ENCODE peak calls at places on chromosomes 7 and 10, in four cellular contexts. R is upper lobe of right lung, Z is stomach, B is cardiac muscle cell. I is an unnamed sample. For H3K27me3, the result is how much of the 10 kb centered on the place peaks cover.

GRCh38 chr10:102208311-102209035 is 17.6 kb upstream of the ELOVL3 start:
- DNase-seq in Z (no peak), B (peak), R (no peak), I (no peak)

GRCh38 chr10:29033311-29033940 is 255.4 kb upstream of the LYZL1 start:
- DNase-seq in Z (no peak), R (no peak), B (no peak), I (no peak)

GRCh38 chr7:100957832-100958421 is 8.6 kb downstream of the MUC3A start:
- DNase-seq in Z (no peak), B (peak), R (no peak), I (no peak)

GRCh38 chr10:31090894-31091607 is 59.4 kb upstream of the ZNF438 start:
- DNase-seq in B (peak), Z (no peak), R (no peak), I (no peak)

GRCh38 chr7:33807779-33808482 is 97.4 kb upstream of the BMPER start:
- DNase-seq in R (no peak), B (peak), Z (no peak), I (no peak)

GRCh38 chr7:27186450-27187157 is 1.6 kb upstream of the HOXA11 start:
- DNase-seq in R (no peak), Z (no peak), B (no peak), I (no peak)

GRCh38 chr10:122780391-122780790 is 65.3 kb downstream of the CUZD1 start:
- DNase-seq in R (no peak), Z (no peak), B (no peak), I (no peak)

GRCh38 chr10:10794056-10794455 is 223.6 kb upstream of the CELF2 start:
- DNase-seq in R (no peak), B (no peak), Z (no peak), I (no peak)

GRCh38 chr10:107490389-107490788 is 325.9 kb upstream of the SORCS1 start:
- DNase-seq in B (no peak), R (no peak), Z (no peak), I (no peak)

GRCh38 chr7:4189151-4189570 is 492.9 kb upstream of the FOXK1 start:
- DNase-seq in R (no peak), Z (peak), B (no peak), I (no peak)

GRCh38 chr7:157586426-157586955 is 249.7 kb downstream of the DNAJB6 start:
- DNase-seq in Z (no peak), R (peak), B (no peak), I (no peak)

GRCh38 chr7:65980478-65981250 is 1.3 kb downstream of the GUSB start:
- DNase-seq in B (peak), Z (peak), R (peak), I (peak)

GRCh38 chr7:77413861-77414424 is 2.2 kb downstream of the GSAP start:
- DNase-seq in Z (no peak), B (peak), R (no peak), I (no peak)

GRCh38 chr7:117025891-117026290 is 72.6 kb downstream of the ST7 start:
- DNase-seq in Z (no peak), R (no peak), B (peak), I (no peak)

GRCh38 chr7:117021366-117021765 is 68.1 kb downstream of the ST7 start:
- DNase-seq in B (no peak), Z (no peak), R (no peak), I (no peak)

GRCh38 chr7:117021960-117022359 is 68.7 kb downstream of the ST7 start:
- DNase-seq in B (no peak), Z (no peak), R (no peak), I (no peak)

GRCh38 chr7:117024811-117025210 is 71.5 kb downstream of the ST7 start:
- DNase-seq in R (no peak), Z (no peak), B (no peak), I (no peak)

DNA sequence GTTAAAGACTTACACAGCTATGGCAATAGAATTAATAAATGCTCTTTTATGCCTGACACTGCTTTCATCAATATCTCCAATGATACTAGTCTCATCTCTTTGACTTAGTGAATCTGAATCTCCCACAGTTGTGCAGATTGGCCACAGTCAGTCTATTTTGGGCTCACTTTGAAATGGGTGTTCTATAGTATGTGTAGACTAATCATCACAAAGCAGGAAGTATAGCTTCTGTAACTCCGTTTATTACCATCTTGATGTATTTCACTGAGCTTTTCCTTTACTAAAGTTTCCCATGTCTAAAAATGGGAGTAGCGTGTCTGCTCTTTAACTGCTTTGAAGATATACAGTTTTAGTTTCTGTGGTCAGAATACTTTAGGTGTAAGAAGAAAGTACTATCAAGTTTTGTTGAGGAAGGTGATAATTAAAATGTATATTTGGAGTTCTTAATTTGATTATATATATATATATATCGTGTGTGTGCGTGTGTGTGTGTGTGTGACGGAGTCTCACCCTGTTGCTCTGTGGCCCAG is 70.1 kb downstream of the ST7 start:
- DNase-seq in Z (no peak), B (no peak), R (no peak), I (no peak)
- H3K27me3 ChIP-seq in Z (under half), B (under half), R (under half), I (under half)

GRCh38 chr7:32059289-32060045 is 10.7 kb downstream of the PDE1C start:
- DNase-seq in B (peak), Z (no peak), R (no peak), I (no peak)
- H3K4me3 ChIP-seq in B (no peak), Z (peak), R (peak), I (no peak)

GRCh38 chr7:19108985-19109946 is 8.2 kb downstream of the TWIST1 start:
- DNase-seq in B (no peak), R (no peak), Z (no peak), I (no peak)

GRCh38 chr7:19106308-19107141 is 10.9 kb downstream of the TWIST1 start:
- DNase-seq in Z (no peak), R (no peak), B (peak), I (no peak)

GRCh38 chr7:19105546-19105945 is 11.9 kb downstream of the TWIST1 start:
- DNase-seq in R (no peak), B (no peak), Z (no peak), I (no peak)

GRCh38 chr7:19107392-19108147 is 9.9 kb downstream of the TWIST1 start:
- DNase-seq in Z (no peak), B (peak), R (no peak), I (no peak)

DNA sequence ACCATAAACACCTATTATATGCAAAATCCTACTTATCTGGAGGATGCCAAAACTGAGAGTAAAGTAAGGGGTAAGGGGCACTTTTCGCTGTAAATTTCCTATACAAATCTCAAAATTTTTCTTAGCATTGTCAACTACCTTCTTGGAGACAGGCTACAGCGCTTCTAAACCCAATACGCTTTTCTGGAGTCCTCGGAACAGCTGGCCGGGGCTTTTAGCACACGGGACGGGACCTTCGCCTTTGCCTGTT is 10.4 kb downstream of the TWIST1 start:
- DNase-seq in Z (no peak), R (no peak), B (no peak), I (no peak)
- H3K27me3 ChIP-seq in Z (under half), R (half or more), B (under half), I (under half)

DNA sequence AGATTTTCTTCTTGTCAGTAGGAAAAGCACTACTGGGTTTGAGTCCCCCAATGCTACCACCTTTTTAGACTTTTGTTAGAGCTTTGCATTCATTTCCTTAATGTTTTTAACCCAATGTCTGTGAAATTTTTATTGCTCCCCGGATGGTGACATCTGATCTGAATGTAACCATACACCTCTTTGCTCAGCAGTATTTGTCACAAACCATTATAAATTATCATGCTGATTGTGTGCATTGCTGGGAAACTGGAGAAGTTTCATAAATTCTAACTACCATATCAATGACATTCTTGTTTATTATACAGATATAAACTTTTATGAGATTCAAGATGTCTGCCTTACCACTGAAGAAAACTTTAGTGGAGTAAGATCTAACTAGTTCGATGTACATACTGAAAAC is 8.5 kb downstream of the NRP1 start:
- DNase-seq in Z (no peak), R (no peak), B (no peak), I (no peak)
- H3K4me3 ChIP-seq in Z (no peak), R (no peak), B (no peak), I (no peak)

DNA sequence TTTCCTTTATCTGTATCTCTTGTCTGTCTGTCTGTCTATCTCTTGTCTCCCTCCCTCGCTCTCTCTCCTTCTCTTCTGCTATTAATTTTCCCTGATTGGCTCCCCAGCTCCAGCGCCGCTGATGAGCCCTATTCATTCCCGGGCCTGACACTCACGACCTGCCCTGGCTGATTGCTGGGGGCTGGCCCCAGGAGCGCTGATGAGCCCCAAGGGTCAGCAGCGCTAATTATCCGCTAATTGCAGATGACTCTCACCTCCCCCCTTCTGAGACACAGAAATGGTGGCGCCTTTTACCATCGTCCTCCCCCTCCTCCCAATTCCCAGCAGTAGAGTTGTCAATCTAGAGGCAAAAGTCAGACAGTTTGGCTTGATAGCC is 1.3 kb upstream of the GBX1 start:
- DNase-seq in Z (peak), R (peak), B (no peak), I (no peak)
- H3K27me3 ChIP-seq in Z (under half), R (half or more), B (half or more), I (under half)

DNA sequence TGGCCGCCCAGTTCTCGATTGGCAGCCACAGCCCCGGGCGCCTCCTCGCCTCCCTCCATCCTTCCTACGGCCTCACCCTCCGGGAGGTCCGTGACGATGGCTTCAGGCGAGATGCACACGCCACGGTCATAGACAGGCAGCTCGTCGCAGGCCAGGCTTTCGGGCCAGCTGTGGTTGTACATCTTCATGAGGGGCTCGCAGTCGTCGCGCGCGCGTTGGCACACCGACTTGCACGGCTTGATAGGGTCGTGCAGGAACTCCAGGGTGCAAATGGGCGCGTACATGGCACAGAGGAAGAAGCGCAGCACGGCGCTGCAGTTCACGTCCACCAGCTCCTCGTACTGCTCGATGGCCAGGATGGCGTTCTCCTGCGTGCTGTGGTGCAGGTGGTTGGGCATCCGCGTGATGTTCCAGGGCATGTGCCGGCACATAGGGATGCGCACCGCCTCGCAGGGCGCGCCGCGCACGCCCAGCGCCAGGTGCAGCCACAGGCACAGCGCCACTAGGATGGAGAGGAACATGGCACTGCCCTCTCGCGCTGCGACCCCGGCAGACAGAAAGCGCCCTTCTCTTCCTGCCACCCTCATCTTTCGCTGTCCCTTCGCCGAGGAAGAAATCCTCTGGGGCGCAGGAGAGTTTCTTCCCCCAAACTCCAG is 472 bp downstream of the SFRP4 start:
- DNase-seq in R (peak), B (peak), Z (no peak), I (no peak)
- H3K4me3 ChIP-seq in R (peak), B (peak), Z (peak), I (no peak)

I was measured in CD8-positive, alpha-beta T cell.